ENCODE peak calls at places on chromosomes 2 and 18, in nine cellular contexts. M is type B pancreatic cell, O is endothelial cell, F is upper lobe of right lung, N is astrocyte, D is cardiac muscle cell, H is WERI-Rb-1, K is fibroblast of mammary gland, J is GM10248. W is an unnamed sample.
A peak's percentile ranks its signal among the peaks of the same experiment; 100 is the strongest.

GRCh38 chr18:6055711-6056110 is 160.4 kb upstream of the TMEM200C start:
- DNase-seq in M (no peak), O (no peak), F (no peak), N (peak; percentile 90), D (peak; percentile 20), H (no peak), K (peak; percentile 91), J (no peak), W (no peak)

GRCh38 chr2:215981135-215981534 is 32.2 kb downstream of the MREG start:
- DNase-seq in M (no peak), O (no peak), F (no peak), N (no peak), D (no peak), H (no peak), K (no peak), J (no peak), W (no peak)

GRCh38 chr2:135052997-135053474 is 944 bp downstream of the RAB3GAP1 start:
- DNase-seq in M (no peak), O (no peak), F (no peak), N (peak; percentile 4), D (no peak), H (no peak), K (no peak), J (peak; percentile 33), W (peak; percentile 31)

GRCh38 chr2:211709394-211709793 is 829.2 kb downstream of the ERBB4 start:
- DNase-seq in M (no peak), O (no peak), F (no peak), N (no peak), D (no peak), H (no peak), K (no peak), J (no peak), W (no peak)

GRCh38 chr2:230925443-230925878 is 419 bp upstream of the GPR55 start:
- DNase-seq in M (no peak), O (no peak), F (peak; percentile 35), N (no peak), D (no peak), H (no peak), K (no peak), J (no peak), W (peak; percentile 63)

GRCh38 chr18:13564579-13564978 is 161.8 kb downstream of the FAM210A start:
- DNase-seq in M (no peak), O (no peak), F (no peak), N (no peak), D (no peak), H (no peak), K (no peak), J (no peak), W (no peak)

GRCh38 chr2:72887032-72887835 is at the start of gene SPR:
- DNase-seq in M (no peak), O (peak; percentile 68), F (peak; percentile 92), N (peak; percentile 28), D (peak; percentile 75), H (peak; percentile 92), K (peak; percentile 37), J (peak; percentile 83), W (peak; percentile 82)

GRCh38 chr18:11336241-11336640 is 186.9 kb upstream of the PIEZO2 start:
- DNase-seq in M (no peak), O (no peak), F (no peak), N (no peak), D (peak; percentile 17), H (no peak), K (peak; percentile 9), J (no peak), W (no peak)

GRCh38 chr2:214103199-214104001 is 307.5 kb upstream of the VWC2L start:
- DNase-seq in M (no peak), O (no peak), F (no peak), N (no peak), D (no peak), H (no peak), K (no peak), J (no peak), W (no peak)

GRCh38 chr2:142180820-142181533 is 50.2 kb upstream of the LRP1B start:
- DNase-seq in M (no peak), O (peak; percentile 60), F (no peak), N (peak; percentile 15), D (peak; percentile 76), H (peak; percentile 88), K (peak; percentile 11), J (no peak), W (no peak)

GRCh38 chr2:84257871-84258270 is 201.2 kb downstream of the SUCLG1 start:
- DNase-seq in M (no peak), O (no peak), F (no peak), N (no peak), D (no peak), H (no peak), K (no peak), J (no peak), W (no peak)

GRCh38 chr2:8337321-8337720 is 344.5 kb upstream of the ID2 start:
- DNase-seq in M (no peak), O (no peak), F (no peak), N (no peak), D (no peak), H (no peak), K (no peak), J (no peak), W (no peak)

GRCh38 chr2:104434363-104434792 is 419.5 kb upstream of the POU3F3 start:
- DNase-seq in M (no peak), O (peak; percentile 21), F (peak; percentile 59), N (peak; percentile 39), D (no peak), H (no peak), K (no peak), J (peak; percentile 30), W (peak; percentile 26)

GRCh38 chr2:72109904-72110303 is 37.8 kb downstream of the CYP26B1 start:
- DNase-seq in M (peak; percentile 62), O (no peak), F (no peak), N (no peak), D (no peak), H (no peak), K (no peak), J (no peak), W (no peak)

GRCh38 chr18:74895686-74896085 is 298.0 kb downstream of the ZNF407 start:
- DNase-seq in M (no peak), O (no peak), F (no peak), N (peak; percentile 3), D (peak; percentile 48), H (no peak), K (peak; percentile 48), J (no peak), W (no peak)

GRCh38 chr2:96347395-96347794 is 11.8 kb downstream of the NCAPH start:
- DNase-seq in M (no peak), O (no peak), F (no peak), N (no peak), D (no peak), H (no peak), K (no peak), J (no peak), W (no peak)

GRCh38 chr2:230660294-230661060 is 52.2 kb upstream of the CAB39 start:
- DNase-seq in M (no peak), O (no peak), F (peak; percentile 80), N (no peak), D (no peak), H (no peak), K (no peak), J (no peak), W (no peak)

GRCh38 chr2:72533767-72534166 is 292.1 kb downstream of the EXOC6B start:
- DNase-seq in M (no peak), O (no peak), F (no peak), N (peak; percentile 40), D (peak; percentile 24), H (no peak), K (peak; percentile 57), J (no peak), W (no peak)

DNA sequence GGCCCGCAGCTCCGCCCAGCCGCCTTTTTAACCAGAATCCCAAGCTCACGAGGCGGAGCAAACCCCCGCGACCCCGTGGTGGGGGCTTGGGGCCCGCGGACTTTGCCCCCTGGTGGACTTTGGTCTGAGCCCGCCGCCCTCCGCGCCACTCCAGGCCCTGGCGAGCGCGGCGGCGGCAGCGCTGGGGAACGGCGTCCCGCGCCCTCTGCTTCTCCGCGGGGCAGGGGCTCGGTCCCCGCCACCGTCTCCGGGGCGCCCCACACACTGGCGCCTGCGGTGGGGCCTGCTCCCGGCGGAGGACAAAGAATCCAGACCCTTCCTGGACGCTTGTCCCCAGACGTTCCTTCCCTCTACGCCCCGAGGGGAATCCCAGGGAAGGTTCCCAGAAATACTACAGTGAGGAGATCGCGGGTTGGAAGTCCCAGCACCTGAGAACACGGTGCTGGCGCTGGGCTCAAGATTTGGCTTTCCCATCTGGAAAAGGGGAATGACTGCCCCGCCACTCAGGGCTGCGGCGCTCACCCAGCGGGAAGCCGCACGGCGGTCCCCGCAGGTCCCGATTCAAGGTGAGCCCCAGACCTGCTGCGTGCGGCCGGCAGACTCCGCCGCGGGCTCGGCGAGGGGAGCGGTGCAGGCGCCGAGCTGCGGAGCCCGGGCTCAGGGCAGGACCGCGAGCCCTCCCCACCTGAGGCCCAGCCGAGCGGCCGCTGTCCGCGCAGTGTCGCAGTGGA is at the start of gene HAAO:
- DNase-seq in M (no peak), O (peak; percentile 50), F (peak; percentile 79), N (no peak), D (peak; percentile 33), H (no peak), K (no peak), J (peak; percentile 69), W (peak; percentile 73)
- TF ChIP-seq CTCF in M (peak; percentile 56), O (no peak), F (peak; percentile 25), N (no peak), D (peak; percentile 22), H (no peak), K (no peak), J (peak; percentile 16), W (peak; percentile 27)

GRCh38 chr18:3481696-3482210 is 31.8 kb downstream of the TGIF1 start:
- DNase-seq in M (no peak), O (peak; percentile 39), F (no peak), N (no peak), D (peak; percentile 78), H (peak; percentile 14), K (peak; percentile 39), J (peak; percentile 50), W (peak; percentile 42)
- TF ChIP-seq CTCF in M (peak; percentile 71), O (peak; percentile 43), F (peak; percentile 49), N (peak; percentile 48), D (peak; percentile 74), H (peak; percentile 57), K (peak; percentile 51), J (peak; percentile 39), W (peak; percentile 46)

GRCh38 chr2:145752091-145752806 is 1232.3 kb upstream of the ZEB2 start:
- DNase-seq in M (no peak), O (peak; percentile 11), F (peak; percentile 57), N (peak; percentile 82), D (peak; percentile 93), H (no peak), K (peak; percentile 91), J (peak; percentile 14), W (peak; percentile 22)
- TF ChIP-seq CTCF in M (peak; percentile 87), O (peak; percentile 68), F (peak; percentile 75), N (peak; percentile 82), D (peak; percentile 76), H (peak; percentile 72), K (peak; percentile 81), J (peak; percentile 66), W (peak; percentile 74)

DNA sequence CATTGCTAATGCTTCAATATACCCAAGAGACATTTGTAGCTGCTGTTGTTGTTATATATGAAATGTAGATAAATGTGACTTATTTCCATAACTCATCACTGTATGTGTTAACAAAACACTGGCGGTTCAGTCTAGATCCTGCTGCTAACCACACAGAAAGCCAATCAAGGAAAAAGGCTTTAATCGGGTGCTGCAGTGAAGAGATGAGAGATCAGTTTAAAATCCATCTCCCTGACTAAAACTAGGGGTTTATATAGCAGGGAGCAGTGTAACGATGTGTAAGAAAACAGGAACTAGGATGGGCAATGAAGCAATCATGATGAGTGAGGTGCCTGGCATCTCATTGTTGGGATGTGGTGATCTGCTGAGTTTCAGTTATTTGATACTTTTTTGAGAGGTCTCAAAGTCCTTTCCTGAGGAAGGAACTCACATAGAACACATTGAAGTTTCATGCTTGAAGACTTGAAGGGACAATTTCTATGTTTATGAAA is 677.7 kb upstream of the CDH7 start:
- DNase-seq in M (no peak), O (no peak), F (no peak), N (no peak), D (no peak), H (no peak), K (no peak), J (no peak), W (no peak)
- TF ChIP-seq CTCF in M (no peak), O (no peak), F (no peak), N (no peak), D (no peak), H (no peak), K (no peak), J (no peak), W (no peak)

W was measured in GM13977.